ENCODE peak calls at places on chromosomes 3 and 15, in ten cellular contexts. K, U, S, V, Q, J, D, I, H and G are unnamed samples.

GRCh38 chr3:139758654-139759291 is 81.0 kb upstream of the NMNAT3 start:
- DNase-seq in K (no peak), U (no peak), S (peak; percentile 58), V (peak; percentile 51), Q (no peak), J (peak; percentile 60), D (peak; percentile 94), I (peak; percentile 51), H (no peak), G (no peak)

GRCh38 chr3:184339016-184339415 is 1.6 kb downstream of the FAM131A start:
- DNase-seq in K (no peak), U (no peak), S (no peak), V (peak; percentile 40), Q (no peak), J (no peak), D (no peak), I (no peak), H (no peak), G (no peak)

GRCh38 chr3:195155842-195156241 is 115.1 kb downstream of the XXYLT1 start:
- DNase-seq in K (no peak), U (no peak), S (no peak), V (no peak), Q (no peak), J (no peak), D (peak; percentile 76), I (no peak), H (no peak), G (no peak)

GRCh38 chr3:177061382-177061781 is 135.9 kb downstream of the TBL1XR1 start:
- DNase-seq in K (no peak), U (no peak), S (no peak), V (no peak), Q (no peak), J (no peak), D (no peak), I (no peak), H (no peak), G (no peak)

GRCh38 chr15:75891895-75892294 is 11.8 kb upstream of the FBXO22 start:
- DNase-seq in K (peak; percentile 70), U (no peak), S (peak; percentile 80), V (no peak), Q (no peak), J (peak; percentile 88), D (peak; percentile 90), I (peak; percentile 83), H (peak; percentile 77), G (no peak)

GRCh38 chr15:23372284-23372683 is 17.7 kb downstream of the GOLGA8S start:
- DNase-seq in K (no peak), U (no peak), S (peak; percentile 54), V (peak; percentile 21), Q (no peak), J (peak; percentile 20), D (no peak), I (no peak), H (no peak), G (no peak)

GRCh38 chr3:50221413-50222168 is 14.4 kb upstream of the GNAI2 start:
- DNase-seq in K (no peak), U (no peak), S (no peak), V (peak; percentile 93), Q (no peak), J (no peak), D (no peak), I (no peak), H (no peak), G (no peak)

GRCh38 chr3:9732080-9732752 is 681 bp downstream of the BRPF1 start:
- DNase-seq in K (no peak), U (peak; percentile 16), S (no peak), V (peak; percentile 44), Q (no peak), J (no peak), D (no peak), I (no peak), H (no peak), G (peak; percentile 37)

GRCh38 chr3:45204136-45204535 is 22.0 kb downstream of the TMEM158 start:
- DNase-seq in K (peak; percentile 76), U (no peak), S (peak; percentile 82), V (no peak), Q (no peak), J (peak; percentile 51), D (peak; percentile 65), I (peak; percentile 93), H (peak; percentile 42), G (no peak)

GRCh38 chr3:46187876-46188275 is 20.2 kb downstream of the CCR1 start:
- DNase-seq in K (peak; percentile 89), U (no peak), S (peak; percentile 8), V (no peak), Q (no peak), J (peak; percentile 17), D (peak; percentile 35), I (peak; percentile 4), H (peak; percentile 78), G (peak; percentile 46)

GRCh38 chr3:53169045-53169831 is 8.2 kb downstream of the PRKCD start:
- DNase-seq in K (peak; percentile 18), U (no peak), S (no peak), V (peak; percentile 55), Q (no peak), J (no peak), D (no peak), I (no peak), H (no peak), G (no peak)

GRCh38 chr15:44286814-44287555 is 1.5 kb upstream of the GOLM2 start:
- DNase-seq in K (peak; percentile 9), U (no peak), S (peak; percentile 15), V (no peak), Q (no peak), J (no peak), D (no peak), I (peak; percentile 37), H (no peak), G (no peak)

GRCh38 chr3:52052831-52053306 is 3.5 kb downstream of the DUSP7 start:
- DNase-seq in K (peak; percentile 73), U (peak; percentile 29), S (peak; percentile 85), V (peak; percentile 88), Q (peak; percentile 92), J (peak; percentile 74), D (peak; percentile 64), I (peak; percentile 77), H (peak; percentile 84), G (peak; percentile 58)

GRCh38 chr3:128556384-128556783 is 63.4 kb upstream of the GATA2 start:
- DNase-seq in K (no peak), U (no peak), S (no peak), V (no peak), Q (no peak), J (no peak), D (no peak), I (no peak), H (no peak), G (no peak)

GRCh38 chr3:190345027-190345821 is 23.0 kb upstream of the CLDN1 start:
- DNase-seq in K (peak; percentile 100), U (no peak), S (peak; percentile 96), V (peak; percentile 13), Q (no peak), J (peak; percentile 86), D (peak; percentile 98), I (peak; percentile 97), H (peak; percentile 89), G (no peak)

GRCh38 chr3:48427630-48427962 is 2.3 kb downstream of the PLXNB1 start:
- DNase-seq in K (no peak), U (no peak), S (no peak), V (no peak), Q (no peak), J (no peak), D (no peak), I (no peak), H (no peak), G (no peak)

GRCh38 chr3:13009132-13009945 is 63.9 kb downstream of the IQSEC1 start:
- DNase-seq in K (no peak), U (peak; percentile 32), S (peak; percentile 50), V (no peak), Q (no peak), J (no peak), D (no peak), I (no peak), H (no peak), G (peak; percentile 45)

GRCh38 chr3:77825045-77825827 is 785.3 kb downstream of the ROBO2 start:
- DNase-seq in K (peak; percentile 99), U (no peak), S (peak; percentile 12), V (no peak), Q (no peak), J (peak; percentile 95), D (peak; percentile 91), I (no peak), H (peak; percentile 87), G (no peak)

GRCh38 chr3:122893282-122893681 is 98.4 kb downstream of the SLC49A4 start:
- DNase-seq in K (peak; percentile 83), U (no peak), S (no peak), V (peak; percentile 8), Q (no peak), J (no peak), D (no peak), I (no peak), H (no peak), G (peak; percentile 30)
- TF ChIP-seq CTCF in K (no peak), U (no peak), S (no peak), V (no peak), Q (no peak), J (no peak), D (no peak), I (no peak), H (no peak), G (no peak)

DNA sequence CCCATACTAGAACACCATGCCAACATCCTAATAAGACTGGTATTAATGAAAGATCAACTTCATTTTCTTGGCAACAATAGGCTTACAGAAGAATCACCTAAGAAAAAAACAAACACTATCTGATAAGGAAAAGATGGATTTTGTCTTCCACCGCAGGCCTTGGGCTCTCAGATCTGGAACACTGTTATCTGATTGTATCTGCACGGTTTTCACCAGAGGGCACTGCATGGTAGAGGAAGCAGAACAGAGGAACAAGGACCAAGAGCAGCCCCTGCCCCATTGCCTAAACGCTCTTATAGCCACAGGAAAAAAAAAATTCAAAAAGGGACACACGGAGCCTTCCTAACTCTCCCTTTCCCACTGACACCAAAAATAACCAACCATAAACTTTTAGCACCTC is 23.4 kb downstream of the IL17RD start:
- DNase-seq in K (no peak), U (no peak), S (no peak), V (no peak), Q (peak; percentile 22), J (no peak), D (no peak), I (peak; percentile 16), H (no peak), G (no peak)
- TF ChIP-seq CTCF in K (peak; percentile 10), U (no peak), S (no peak), V (peak; percentile 36), Q (no peak), J (no peak), D (no peak), I (peak; percentile 13), H (no peak), G (no peak)

GRCh38 chr3:145721815-145722214 is 439.2 kb downstream of the PLOD2 start:
- DNase-seq in K (no peak), U (no peak), S (no peak), V (no peak), Q (no peak), J (no peak), D (no peak), I (no peak), H (no peak), G (no peak)
- TF ChIP-seq CTCF in K (no peak), U (no peak), S (no peak), V (no peak), Q (no peak), J (no peak), D (no peak), I (no peak), H (no peak), G (no peak)

GRCh38 chr3:61919371-61919770 is 358.0 kb downstream of the PTPRG start:
- DNase-seq in K (no peak), U (no peak), S (no peak), V (peak; percentile 51), Q (no peak), J (no peak), D (no peak), I (no peak), H (no peak), G (no peak)
- TF ChIP-seq CTCF in K (no peak), U (no peak), S (no peak), V (peak; percentile 62), Q (no peak), J (no peak), D (no peak), I (no peak), H (no peak), G (no peak)